ENCODE peak calls at places on chromosomes 2 and 18, in five cellular contexts. One of them, this sample, is unnamed.

GRCh38 chr2:189444322-189444721 is 3.0 kb downstream of the WDR75 start:
- DNase-seq in GM23338: no peak
- DNase-seq in prostate gland: no peak
- DNase-seq in HCT116: no peak
- DNase-seq in spleen: no peak
- DNase-seq in this sample: no peak

GRCh38 chr18:76875390-76876330 is 53.3 kb downstream of the ZNF236 start:
- DNase-seq in GM23338: peak
- DNase-seq in prostate gland: peak
- DNase-seq in HCT116: peak
- DNase-seq in spleen: no peak
- DNase-seq in this sample: peak

GRCh38 chr2:120245933-120246332 is 6.7 kb upstream of the RALB start:
- DNase-seq in GM23338: no peak
- DNase-seq in prostate gland: no peak
- DNase-seq in HCT116: no peak
- DNase-seq in spleen: peak
- DNase-seq in this sample: peak

GRCh38 chr2:179842498-179843153 is 18.8 kb downstream of the ZNF385B start:
- DNase-seq in GM23338: peak
- DNase-seq in prostate gland: no peak
- DNase-seq in HCT116: no peak
- DNase-seq in spleen: no peak
- DNase-seq in this sample: no peak

GRCh38 chr18:2846241-2846637 is 567 bp upstream of the EMILIN2 start:
- DNase-seq in GM23338: peak
- DNase-seq in prostate gland: no peak
- DNase-seq in HCT116: no peak
- DNase-seq in spleen: peak
- DNase-seq in this sample: no peak

GRCh38 chr18:3903341-3903740 is 453.4 kb downstream of the TGIF1 start:
- DNase-seq in GM23338: no peak
- DNase-seq in prostate gland: no peak
- DNase-seq in HCT116: no peak
- DNase-seq in spleen: no peak
- DNase-seq in this sample: no peak

GRCh38 chr2:165793779-165794519 is at the start of gene GALNT3:
- DNase-seq in GM23338: peak
- DNase-seq in prostate gland: peak
- DNase-seq in HCT116: peak
- DNase-seq in spleen: peak
- DNase-seq in this sample: peak

GRCh38 chr18:2825613-2826205 is 21.1 kb upstream of the EMILIN2 start:
- DNase-seq in GM23338: no peak
- DNase-seq in prostate gland: no peak
- DNase-seq in HCT116: no peak
- DNase-seq in spleen: no peak
- DNase-seq in this sample: no peak

GRCh38 chr2:38184964-38185603 is 109.1 kb upstream of the CYP1B1 start:
- DNase-seq in GM23338: no peak
- DNase-seq in prostate gland: no peak
- DNase-seq in HCT116: no peak
- DNase-seq in spleen: no peak
- DNase-seq in this sample: no peak

GRCh38 chr18:54387631-54388030 is 29.9 kb downstream of the C18orf54 start:
- DNase-seq in GM23338: no peak
- DNase-seq in prostate gland: no peak
- DNase-seq in HCT116: no peak
- DNase-seq in spleen: no peak
- DNase-seq in this sample: no peak

GRCh38 chr2:10584242-10584753 is 105.5 kb downstream of the NOL10 start:
- DNase-seq in GM23338: no peak
- DNase-seq in prostate gland: no peak
- DNase-seq in HCT116: no peak
- DNase-seq in spleen: no peak
- DNase-seq in this sample: no peak

GRCh38 chr2:164495491-164496223 is 125.6 kb downstream of the GRB14 start:
- DNase-seq in GM23338: peak
- DNase-seq in prostate gland: no peak
- DNase-seq in HCT116: peak
- DNase-seq in spleen: no peak
- DNase-seq in this sample: no peak

GRCh38 chr2:95025406-95026319 is at the start of gene MAL:
- DNase-seq in GM23338: peak
- DNase-seq in prostate gland: no peak
- DNase-seq in HCT116: no peak
- DNase-seq in spleen: no peak
- DNase-seq in this sample: no peak

GRCh38 chr2:232240896-232241295 is 137.7 kb upstream of the ALPP start:
- DNase-seq in GM23338: peak
- DNase-seq in prostate gland: no peak
- DNase-seq in HCT116: no peak
- DNase-seq in spleen: no peak
- DNase-seq in this sample: no peak

GRCh38 chr18:76149284-76149683 is 345.8 kb downstream of the ZNF516 start:
- DNase-seq in GM23338: no peak
- DNase-seq in prostate gland: no peak
- DNase-seq in HCT116: no peak
- DNase-seq in spleen: no peak
- DNase-seq in this sample: no peak

GRCh38 chr2:109497447-109497846 is 116.3 kb downstream of the SEPTIN10 start:
- DNase-seq in GM23338: no peak
- DNase-seq in prostate gland: no peak
- DNase-seq in HCT116: no peak
- DNase-seq in spleen: no peak
- DNase-seq in this sample: no peak

GRCh38 chr18:7822435-7823425 is 255.6 kb downstream of the PTPRM start:
- DNase-seq in GM23338: no peak
- DNase-seq in prostate gland: no peak
- DNase-seq in HCT116: no peak
- DNase-seq in spleen: no peak
- DNase-seq in this sample: no peak

GRCh38 chr2:119522561-119523110 is 1.6 kb downstream of the SCTR start:
- DNase-seq in GM23338: no peak
- DNase-seq in prostate gland: no peak
- DNase-seq in HCT116: no peak
- DNase-seq in spleen: no peak
- DNase-seq in this sample: no peak

GRCh38 chr2:219543596-219544358 is at the start of the genes CHPF and TMEM198:
- DNase-seq in GM23338: peak
- DNase-seq in prostate gland: peak
- DNase-seq in HCT116: peak
- DNase-seq in spleen: peak
- DNase-seq in this sample: peak

GRCh38 chr18:26436176-26437031 is 111.9 kb downstream of the KCTD1 start:
- DNase-seq in GM23338: no peak
- DNase-seq in prostate gland: no peak
- DNase-seq in HCT116: peak
- DNase-seq in spleen: no peak
- DNase-seq in this sample: no peak

GRCh38 chr2:2827691-2828315 is 496.7 kb upstream of the MYT1L start:
- DNase-seq in GM23338: no peak
- DNase-seq in prostate gland: no peak
- DNase-seq in HCT116: no peak
- DNase-seq in spleen: peak
- DNase-seq in this sample: no peak

GRCh38 chr2:237712477-237713377 is 85.3 kb downstream of the LRRFIP1 start:
- DNase-seq in GM23338: no peak
- DNase-seq in prostate gland: no peak
- DNase-seq in HCT116: no peak
- DNase-seq in spleen: no peak
- DNase-seq in this sample: no peak
- TF ChIP-seq POLR2AphosphoS5 in GM23338: no peak
- TF ChIP-seq POLR2AphosphoS5 in prostate gland: no peak
- TF ChIP-seq POLR2AphosphoS5 in HCT116: no peak
- TF ChIP-seq POLR2AphosphoS5 in spleen: no peak
- TF ChIP-seq POLR2AphosphoS5 in this sample: no peak

GRCh38 chr2:127864877-127865276 is 6.9 kb upstream of the POLR2D start:
- DNase-seq in GM23338: peak
- DNase-seq in prostate gland: no peak
- DNase-seq in HCT116: no peak
- DNase-seq in spleen: no peak
- DNase-seq in this sample: peak

GRCh38 chr2:127859712-127860085 is 1.7 kb upstream of the POLR2D start:
- DNase-seq in GM23338: peak
- DNase-seq in prostate gland: peak
- DNase-seq in HCT116: peak
- DNase-seq in spleen: peak
- DNase-seq in this sample: peak

GRCh38 chr2:127857494-127857818 is 499 bp downstream of the POLR2D start:
- DNase-seq in GM23338: peak
- DNase-seq in prostate gland: no peak
- DNase-seq in HCT116: no peak
- DNase-seq in spleen: no peak
- DNase-seq in this sample: no peak

GRCh38 chr2:127865926-127866325 is 8.0 kb upstream of the POLR2D start:
- DNase-seq in GM23338: no peak
- DNase-seq in prostate gland: no peak
- DNase-seq in HCT116: no peak
- DNase-seq in spleen: no peak
- DNase-seq in this sample: no peak

GRCh38 chr2:127862228-127862627 is 4.3 kb upstream of the POLR2D start:
- DNase-seq in GM23338: no peak
- DNase-seq in prostate gland: no peak
- DNase-seq in HCT116: no peak
- DNase-seq in spleen: no peak
- DNase-seq in this sample: no peak
- TF ChIP-seq POLR2AphosphoS5 in GM23338: no peak
- TF ChIP-seq POLR2AphosphoS5 in prostate gland: no peak
- TF ChIP-seq POLR2AphosphoS5 in HCT116: no peak
- TF ChIP-seq POLR2AphosphoS5 in spleen: no peak
- TF ChIP-seq POLR2AphosphoS5 in this sample: no peak

GRCh38 chr2:218325566-218326160 is 31.0 kb upstream of the CATIP start:
- DNase-seq in GM23338: no peak
- DNase-seq in prostate gland: no peak
- DNase-seq in HCT116: no peak
- DNase-seq in spleen: no peak
- DNase-seq in this sample: no peak

GRCh38 chr2:218327451-218327850 is 29.2 kb upstream of the CATIP start:
- DNase-seq in GM23338: no peak
- DNase-seq in prostate gland: no peak
- DNase-seq in HCT116: no peak
- DNase-seq in spleen: no peak
- DNase-seq in this sample: no peak

GRCh38 chr2:218328294-218328693 is 28.4 kb upstream of the CATIP start:
- DNase-seq in GM23338: no peak
- DNase-seq in prostate gland: no peak
- DNase-seq in HCT116: no peak
- DNase-seq in spleen: no peak
- DNase-seq in this sample: no peak

GRCh38 chr2:218323526-218324472 is 31.5 kb upstream of the TMBIM1 start:
- DNase-seq in GM23338: peak
- DNase-seq in prostate gland: peak
- DNase-seq in HCT116: no peak
- DNase-seq in spleen: no peak
- DNase-seq in this sample: peak

GRCh38 chr2:218326315-218326714 is 30.3 kb upstream of the CATIP start:
- DNase-seq in GM23338: no peak
- DNase-seq in prostate gland: no peak
- DNase-seq in HCT116: no peak
- DNase-seq in spleen: no peak
- DNase-seq in this sample: no peak
- TF ChIP-seq POLR2AphosphoS5 in GM23338: no peak
- TF ChIP-seq POLR2AphosphoS5 in prostate gland: no peak
- TF ChIP-seq POLR2AphosphoS5 in HCT116: no peak
- TF ChIP-seq POLR2AphosphoS5 in spleen: no peak
- TF ChIP-seq POLR2AphosphoS5 in this sample: no peak

GRCh38 chr2:60439219-60439974 is 114.1 kb downstream of the BCL11A start:
- DNase-seq in GM23338: peak
- DNase-seq in prostate gland: no peak
- DNase-seq in HCT116: no peak
- DNase-seq in spleen: peak
- DNase-seq in this sample: peak
- TF ChIP-seq POLR2AphosphoS5 in GM23338: no peak
- TF ChIP-seq POLR2AphosphoS5 in prostate gland: no peak
- TF ChIP-seq POLR2AphosphoS5 in HCT116: no peak
- TF ChIP-seq POLR2AphosphoS5 in spleen: peak
- TF ChIP-seq POLR2AphosphoS5 in this sample: no peak

GRCh38 chr2:158953926-158954763 is 14.3 kb upstream of the TANC1 start:
- DNase-seq in GM23338: no peak
- DNase-seq in prostate gland: peak
- DNase-seq in HCT116: no peak
- DNase-seq in spleen: no peak
- DNase-seq in this sample: peak
- TF ChIP-seq POLR2AphosphoS5 in GM23338: no peak
- TF ChIP-seq POLR2AphosphoS5 in prostate gland: peak
- TF ChIP-seq POLR2AphosphoS5 in HCT116: no peak
- TF ChIP-seq POLR2AphosphoS5 in spleen: no peak
- TF ChIP-seq POLR2AphosphoS5 in this sample: peak

GRCh38 chr2:201132518-201132917 is 16.6 kb downstream of the CFLAR start:
- DNase-seq in GM23338: no peak
- DNase-seq in prostate gland: no peak
- DNase-seq in HCT116: no peak
- DNase-seq in spleen: no peak
- DNase-seq in this sample: no peak
- TF ChIP-seq POLR2AphosphoS5 in GM23338: no peak
- TF ChIP-seq POLR2AphosphoS5 in prostate gland: no peak
- TF ChIP-seq POLR2AphosphoS5 in HCT116: no peak
- TF ChIP-seq POLR2AphosphoS5 in spleen: no peak
- TF ChIP-seq POLR2AphosphoS5 in this sample: no peak